ENCODE peak calls at places on chromosomes 1 and 21, in five cellular contexts. B is neuronal stem cell, H is H9, S is H1, G is IMR-90. W is an unnamed sample.
A peak's percentile ranks its signal among the peaks of the same experiment; 100 is the strongest.

GRCh38 chr1:82399093-82399492 is 598.4 kb downstream of the ADGRL2 start:
- DNase-seq in B (no peak), S (no peak), G (peak; percentile 1), H (no peak), W (no peak)

GRCh38 chr1:6775644-6776043 is 9.6 kb upstream of the CAMTA1 start:
- DNase-seq in G (no peak), S (no peak), H (no peak), B (no peak), W (no peak)

GRCh38 chr1:231385118-231385748 is 36.9 kb downstream of the EGLN1 start:
- DNase-seq in G (no peak), B (no peak), H (no peak), S (no peak), W (no peak)

GRCh38 chr1:67285780-67286488 is 21.7 kb upstream of the IL12RB2 start:
- DNase-seq in B (no peak), H (no peak), S (no peak), G (no peak), W (no peak)

GRCh38 chr1:201618375-201618774 is 79.4 kb downstream of the NAV1 start:
- DNase-seq in G (no peak), S (no peak), H (no peak), B (no peak), W (no peak)

GRCh38 chr1:215682232-215682631 is 115.1 kb downstream of the KCTD3 start:
- DNase-seq in S (no peak), B (no peak), G (peak; percentile 33), H (no peak), W (no peak)

GRCh38 chr1:235074335-235075120 is 54.1 kb downstream of the TOMM20 start:
- DNase-seq in H (no peak), S (no peak), B (no peak), G (peak; percentile 92), W (peak; percentile 64)

GRCh38 chr1:201535046-201535777 is 3.7 kb upstream of the NAV1 start:
- DNase-seq in G (peak; percentile 68), B (no peak), H (no peak), S (no peak), W (no peak)

GRCh38 chr1:8179132-8179793 is 138.7 kb upstream of the SLC45A1 start:
- DNase-seq in H (no peak), G (no peak), B (no peak), S (no peak), W (no peak)

GRCh38 chr1:8711161-8711560 is 106.3 kb downstream of the RERE start:
- DNase-seq in S (no peak), B (no peak), G (no peak), H (no peak), W (no peak)

GRCh38 chr21:34126269-34126668 is 52.9 kb downstream of the MRPS6 start:
- DNase-seq in B (peak; percentile 37), S (no peak), G (peak; percentile 53), H (no peak), W (peak; percentile 45)

GRCh38 chr1:211579434-211580302 is 707 bp upstream of the SLC30A1 start:
- DNase-seq in B (no peak), H (peak; percentile 85), S (no peak), G (peak; percentile 23), W (peak; percentile 33)

GRCh38 chr1:211580303-211580687 is 1.3 kb upstream of the SLC30A1 start:
- DNase-seq in G (no peak), B (no peak), S (no peak), H (no peak), W (no peak)

GRCh38 chr1:211577277-211577825 is 1.6 kb downstream of the SLC30A1 start:
- DNase-seq in H (no peak), B (no peak), G (peak; percentile 13), S (no peak), W (peak; percentile 21)

GRCh38 chr1:211577826-211578639 is 928 bp downstream of the SLC30A1 start:
- DNase-seq in G (peak; percentile 56), H (peak; percentile 91), B (peak; percentile 57), S (peak; percentile 85), W (peak; percentile 71)

DNA sequence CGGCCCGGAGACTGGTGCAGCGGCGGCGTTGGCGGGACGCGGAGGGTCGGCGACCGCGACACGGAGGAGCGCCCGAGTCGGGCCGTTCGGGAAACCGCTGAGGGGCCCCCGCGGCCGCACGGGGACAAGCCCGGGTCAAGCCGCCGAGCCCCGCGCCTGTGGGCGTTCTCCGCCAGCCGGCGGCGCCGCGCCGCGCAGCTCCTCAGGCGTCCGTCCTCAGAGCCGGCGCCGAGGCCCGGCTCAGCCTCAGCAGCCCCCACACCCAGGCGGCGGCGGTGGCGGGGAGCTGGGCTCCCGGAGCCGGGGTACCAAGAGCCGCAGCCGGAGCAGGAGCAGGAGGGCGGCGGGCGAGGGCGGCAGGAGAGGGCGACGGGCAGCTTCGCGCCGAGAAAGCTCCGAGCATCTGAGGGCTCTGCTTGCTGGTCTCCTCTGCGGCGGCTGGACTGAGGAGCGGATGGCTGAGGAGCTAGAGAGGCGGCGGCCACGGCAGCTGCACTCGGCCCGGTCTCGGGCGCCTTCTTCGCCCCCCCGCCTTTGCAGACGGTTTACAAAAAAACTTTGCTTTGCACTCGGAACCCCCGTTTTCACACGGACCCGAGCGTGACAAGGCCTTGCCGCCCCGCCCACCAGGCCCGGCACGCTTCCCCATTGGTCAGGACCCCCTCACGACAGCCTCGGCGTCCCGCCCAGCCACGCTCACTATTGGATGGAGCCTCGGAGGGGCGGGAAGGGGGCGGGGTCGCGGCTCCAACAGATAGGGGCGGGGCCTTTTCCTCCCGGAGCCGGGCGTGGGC is at the start of gene SLC30A1:
- DNase-seq in H (peak; percentile 96), G (peak; percentile 97), S (peak; percentile 98), B (peak; percentile 97), W (peak; percentile 98)
- H3K4ac ChIP-seq in H (no peak within 1 kb of the TSS), G (peak within 1 kb of the TSS; percentile 74), S (peak within 1 kb of the TSS; percentile 76), B (peak within 1 kb of the TSS; percentile 91), W (peak within 1 kb of the TSS; percentile 81)

DNA sequence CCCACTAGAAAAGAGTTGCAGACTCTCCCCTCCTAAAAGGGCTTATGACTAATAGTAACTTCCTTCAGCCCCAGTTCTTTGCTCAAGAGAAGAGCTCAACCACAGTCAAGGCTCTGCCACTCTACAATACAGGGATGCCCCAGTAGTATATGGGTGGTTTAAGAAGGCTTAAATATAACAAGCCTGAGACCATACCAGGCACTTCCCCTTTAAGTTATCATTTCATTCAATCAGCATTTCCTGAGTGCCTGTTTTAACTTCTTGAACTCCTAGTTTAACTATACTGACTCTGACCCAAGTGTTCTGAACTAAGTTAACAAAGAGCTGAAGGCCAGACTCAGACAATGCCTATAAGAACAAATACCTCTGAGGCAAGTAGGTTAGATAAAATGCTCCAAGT is 19.8 kb downstream of the PRPF38A start:
- DNase-seq in B (no peak), H (no peak), S (no peak), G (peak; percentile 13), W (no peak)
- H2AFZ ChIP-seq in B (no peak overlapping the region), H (no peak overlapping the region), S (no peak overlapping the region), G (no peak overlapping the region), W (no peak overlapping the region)

DNA sequence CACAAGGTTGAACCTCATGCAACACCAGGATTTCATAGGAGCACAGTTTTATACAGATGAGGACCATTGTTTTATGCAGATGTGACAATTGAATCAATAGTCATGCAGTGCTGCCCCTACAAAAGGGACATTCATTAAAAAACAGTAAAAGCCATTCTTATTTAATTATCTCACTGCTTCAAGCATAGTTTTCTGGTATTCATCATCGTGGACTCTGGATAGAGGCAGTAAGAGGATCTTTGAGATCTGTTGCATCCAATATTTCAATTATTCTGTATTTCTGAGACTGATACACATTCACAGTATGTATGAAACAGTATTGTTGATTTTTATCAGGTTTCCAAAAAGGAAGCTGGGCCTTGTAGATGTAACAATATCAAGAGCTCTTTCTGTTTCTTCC is 237.6 kb downstream of the RYR2 start:
- DNase-seq in B (no peak), G (no peak), H (no peak), S (no peak), W (no peak)
- H3K4me2 ChIP-seq in B (no peak overlapping the region), G (no peak overlapping the region), H (no peak overlapping the region), S (no peak overlapping the region), W (no peak overlapping the region)

GRCh38 chr1:27807385-27807784 is 23.2 kb upstream of the PPP1R8 start:
- DNase-seq in S (no peak), H (no peak), G (no peak), B (no peak), W (no peak)

GRCh38 chr1:27804791-27805190 is 25.8 kb upstream of the PPP1R8 start:
- DNase-seq in G (no peak), B (no peak), H (no peak), S (no peak), W (no peak)

GRCh38 chr1:27811741-27812500 is 18.7 kb upstream of the PPP1R8 start:
- DNase-seq in H (no peak), G (no peak), S (no peak), B (no peak), W (no peak)

GRCh38 chr1:27806758-27807157 is 23.8 kb upstream of the PPP1R8 start:
- DNase-seq in S (no peak), B (no peak), G (no peak), H (no peak), W (no peak)
- H3K4ac ChIP-seq in S (no peak overlapping the region), B (no peak overlapping the region), G (no peak overlapping the region), H (no peak overlapping the region), W (no peak overlapping the region)

DNA sequence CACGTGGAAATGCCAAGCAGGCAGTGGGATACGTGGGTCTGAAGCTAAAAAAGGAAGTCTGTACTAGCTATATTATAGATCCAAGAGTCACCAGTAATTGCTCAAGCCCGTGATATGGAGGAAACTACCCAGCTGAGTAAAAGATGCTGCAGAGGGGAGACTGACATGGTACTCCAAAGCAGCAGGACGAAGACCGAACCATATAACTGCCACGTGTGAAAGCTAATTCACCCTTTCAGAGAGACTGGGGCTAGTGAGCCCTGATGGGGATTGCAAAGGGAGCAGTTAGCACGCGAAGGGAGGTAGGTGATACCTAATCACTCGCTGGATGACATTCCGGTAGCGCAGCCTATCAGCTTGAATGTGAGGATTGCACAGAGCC is 316 bp downstream of the AP4B1 start:
- DNase-seq in S (no peak), H (peak; percentile 59), G (no peak), B (no peak), W (peak; percentile 1)
- H2AFZ ChIP-seq in S (peak overlapping the region; percentile 96), H (no peak overlapping the region), G (peak overlapping the region; percentile 91), B (peak overlapping the region; percentile 91), W (peak overlapping the region; percentile 68)

W was measured in trophoblast cell.